ENCODE peak calls at places on chromosomes 4 and X, in ten cellular contexts. C is CD4-positive, alpha-beta T cell; G is NCI-H345; U is A172; P is GM04504; Q is EL; R is neural crest cell; J is stimulated activated CD4-positive, alpha-beta T cell treated with anti-CD3 and anti-CD28 coated beads, Interleukin-2, amount 100 ng/mL, for 48 hours; O is AG08395; A is H1. K is an unnamed sample.

GRCh38 chrX:131728295-131729145 is 184.6 kb downstream of the OR13H1 start:
- DNase-seq in R (no peak), J (no peak), C (no peak), A (no peak), Q (no peak), U (no peak), G (no peak), P (peak), O (peak), K (peak)

GRCh38 chrX:149950681-149951080 is 12.4 kb upstream of the EOLA2 start:
- DNase-seq in J (no peak), C (no peak), U (peak), G (no peak), O (peak), P (peak), A (no peak), R (peak), Q (peak), K (no peak)

GRCh38 chrX:2984342-2984741 is 22.0 kb upstream of the ARSH start:
- DNase-seq in U (no peak), C (no peak), Q (no peak), P (no peak), R (no peak), G (no peak), J (no peak), O (no peak), A (no peak), K (no peak)

GRCh38 chr4:149050840-149051239 is 608.6 kb upstream of the NR3C2 start:
- DNase-seq in U (no peak), R (no peak), O (no peak), Q (no peak), J (no peak), G (no peak), C (no peak), A (no peak), P (no peak), K (no peak)

GRCh38 chrX:29066516-29066915 is 479.3 kb downstream of the IL1RAPL1 start:
- DNase-seq in A (no peak), Q (no peak), O (no peak), J (no peak), G (no peak), P (no peak), R (no peak), C (no peak), U (no peak), K (no peak)

GRCh38 chr4:48683784-48684666 is 96.1 kb downstream of the FRYL start:
- DNase-seq in J (no peak), U (no peak), G (no peak), R (no peak), C (no peak), Q (no peak), A (no peak), P (no peak), O (no peak), K (no peak)

GRCh38 chr4:93337196-93337595 is 491.4 kb upstream of the ATOH1 start:
- DNase-seq in Q (no peak), G (no peak), O (no peak), A (no peak), U (no peak), P (no peak), R (no peak), C (no peak), J (no peak), K (no peak)

GRCh38 chr4:41185614-41186609 is 28.4 kb downstream of the APBB2 start:
- DNase-seq in O (no peak), J (no peak), C (no peak), R (no peak), Q (peak), P (no peak), A (no peak), U (no peak), G (no peak), K (no peak)

GRCh38 chrX:16138108-16138427 is 14.7 kb downstream of the GRPR start:
- DNase-seq in G (no peak), A (no peak), P (no peak), C (no peak), O (no peak), R (no peak), U (no peak), J (no peak), Q (no peak), K (no peak)

GRCh38 chr4:25900310-25900709 is 13.7 kb upstream of the SMIM20 start:
- DNase-seq in Q (peak), U (no peak), J (no peak), C (no peak), R (no peak), A (no peak), G (no peak), P (no peak), O (no peak), K (no peak)

GRCh38 chr4:105184316-105184988 is 37.8 kb downstream of the TET2 start:
- DNase-seq in P (no peak), Q (no peak), J (no peak), O (no peak), R (no peak), C (no peak), U (no peak), G (no peak), A (no peak), K (no peak)

GRCh38 chr4:18698119-18698883 is 676.7 kb upstream of the LCORL start:
- DNase-seq in C (no peak), J (no peak), G (no peak), R (no peak), U (no peak), P (no peak), A (no peak), Q (no peak), O (no peak), K (no peak)

GRCh38 chr4:43782391-43782790 is 666.2 kb downstream of the KCTD8 start:
- DNase-seq in P (no peak), J (no peak), A (no peak), U (peak), R (no peak), O (no peak), Q (no peak), C (no peak), G (no peak), K (no peak)

K was measured in activated T-helper 9 cell treated with anti-CD3 and anti-CD28 coated beads, Interleukin-2, amount 50 U/mL, for 16 hours.